ENCODE peak calls at places on chromosomes 4 and X, in eight cellular contexts. H is keratinocyte, A is PC-3, G is neural progenitor cell, W is GM23248, C is mesendoderm, E is HCT116, X is astrocyte. B is an unnamed sample. For H3K4me1 and H3K36me3, the result is how much of the 10 kb centered on the place peaks cover.

GRCh38 chrX:37796805-37797204 is 16.9 kb downstream of the CYBB start:
- DNase-seq in X (no peak), G (no peak), E (no peak), W (no peak), C (peak), A (no peak), H (no peak), B (peak)

GRCh38 chr4:791866-792630 is 33.9 kb downstream of the CPLX1 start:
- DNase-seq in G (no peak), C (peak), W (peak), E (no peak), X (no peak), H (no peak), A (peak), B (peak)

GRCh38 chr4:173538148-173538902 is 8.3 kb upstream of the HAND2 start:
- DNase-seq in G (peak), X (no peak), H (no peak), C (peak), E (no peak), A (no peak), W (peak), B (no peak)

GRCh38 chr4:16764622-16765021 is 133.8 kb downstream of the LDB2 start:
- DNase-seq in H (no peak), E (no peak), C (peak), A (peak), W (peak), G (peak), X (no peak), B (no peak)

GRCh38 chr4:143404555-143404954 is 67.9 kb downstream of the GAB1 start:
- DNase-seq in X (no peak), G (no peak), C (no peak), A (no peak), W (no peak), H (no peak), E (no peak), B (no peak)

GRCh38 chr4:1632109-1633104 is 51.7 kb downstream of the FAM53A start:
- DNase-seq in C (no peak), E (no peak), A (no peak), X (no peak), H (no peak), G (no peak), W (no peak), B (no peak)

GRCh38 chr4:15868065-15868464 is 70.5 kb downstream of the FGFBP1 start:
- DNase-seq in W (peak), A (peak), H (no peak), X (peak), C (peak), E (no peak), G (peak), B (no peak)

GRCh38 chr4:30103455-30103854 is 616.7 kb upstream of the PCDH7 start:
- DNase-seq in X (peak), G (no peak), H (no peak), E (no peak), C (no peak), A (peak), W (peak), B (peak)

GRCh38 chr4:70877539-70877938 is 24.6 kb upstream of the MOB1B start:
- DNase-seq in C (no peak), A (no peak), G (no peak), X (no peak), W (no peak), E (no peak), H (no peak), B (no peak)

GRCh38 chrX:11435568-11435967 is 142.4 kb downstream of the AMELX start:
- DNase-seq in C (no peak), E (no peak), X (peak), W (peak), A (no peak), H (no peak), G (no peak), B (peak)

GRCh38 chr4:138958519-138958918 is 57.1 kb upstream of the NOCT start:
- DNase-seq in X (no peak), E (no peak), W (no peak), A (no peak), H (no peak), G (no peak), C (no peak), B (no peak)

GRCh38 chrX:20529711-20530110 is 263.0 kb upstream of the RPS6KA3 start:
- DNase-seq in H (no peak), W (no peak), X (peak), C (no peak), A (no peak), G (no peak), E (no peak), B (peak)

GRCh38 chr4:123821861-123822260 is 425.3 kb downstream of the SPRY1 start:
- DNase-seq in H (no peak), G (no peak), A (peak), E (no peak), C (peak), X (peak), W (no peak), B (peak)

GRCh38 chrX:145068450-145068849 is 178.9 kb upstream of the SPANXN1 start:
- DNase-seq in H (no peak), G (no peak), E (no peak), A (no peak), X (no peak), C (no peak), W (no peak), B (no peak)

GRCh38 chr4:3073158-3074077 is 920 bp downstream of the HTT-AS start:
- DNase-seq in E (no peak), X (no peak), G (peak), A (no peak), W (no peak), H (no peak), C (no peak), B (no peak)
- H3K9ac ChIP-seq in E (peak), X (peak), G (no peak), A (peak), W (peak), H (peak), C (peak), B (peak)

GRCh38 chr4:38677466-38677865 is 13.5 kb downstream of the KLF3 start:
- DNase-seq in C (no peak), G (no peak), H (no peak), E (no peak), W (no peak), X (no peak), A (no peak), B (no peak)
- H3K4me1 ChIP-seq in C (under half), G (under half), H (under half), E (under half), W (half or more), X (half or more), A (under half), B (under half)

GRCh38 chr4:111454961-111455360 is 690.3 kb upstream of the FAM241A start:
- DNase-seq in C (peak), H (no peak), A (no peak), X (no peak), E (no peak), W (peak), G (no peak), B (no peak)

GRCh38 chr4:111450867-111451266 is 694.4 kb upstream of the FAM241A start:
- DNase-seq in H (no peak), X (peak), C (no peak), G (no peak), A (peak), E (no peak), W (peak), B (no peak)

GRCh38 chr4:111453216-111453615 is 692.0 kb upstream of the FAM241A start:
- DNase-seq in G (no peak), C (no peak), A (no peak), W (no peak), E (no peak), X (peak), H (no peak), B (no peak)

DNA sequence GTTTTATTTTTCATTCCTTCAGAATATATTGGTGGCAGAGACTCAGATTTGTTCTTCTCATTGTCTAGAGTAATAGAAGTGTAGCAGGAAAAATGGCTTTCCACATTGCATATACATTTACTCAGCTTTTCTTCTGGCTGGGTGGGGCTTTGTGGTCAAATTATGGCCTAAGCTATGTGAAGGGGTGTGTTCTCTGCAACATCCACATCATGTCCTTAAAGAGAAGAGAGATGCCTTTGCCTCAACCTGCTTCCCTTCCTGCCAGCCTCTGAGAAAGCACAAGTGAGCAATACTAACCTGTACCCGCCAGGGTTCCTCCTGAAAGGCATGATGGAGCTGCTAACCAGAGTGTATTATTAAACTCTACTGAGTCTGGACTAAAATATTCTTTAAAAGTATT is 695.6 kb upstream of the FAM241A start:
- DNase-seq in C (no peak), E (no peak), W (no peak), G (no peak), X (no peak), H (peak), A (peak), B (peak)
- H3K36me3 ChIP-seq in C (under half), E (under half), W (under half), G (under half), X (under half), H (under half), A (under half), B (under half)

DNA sequence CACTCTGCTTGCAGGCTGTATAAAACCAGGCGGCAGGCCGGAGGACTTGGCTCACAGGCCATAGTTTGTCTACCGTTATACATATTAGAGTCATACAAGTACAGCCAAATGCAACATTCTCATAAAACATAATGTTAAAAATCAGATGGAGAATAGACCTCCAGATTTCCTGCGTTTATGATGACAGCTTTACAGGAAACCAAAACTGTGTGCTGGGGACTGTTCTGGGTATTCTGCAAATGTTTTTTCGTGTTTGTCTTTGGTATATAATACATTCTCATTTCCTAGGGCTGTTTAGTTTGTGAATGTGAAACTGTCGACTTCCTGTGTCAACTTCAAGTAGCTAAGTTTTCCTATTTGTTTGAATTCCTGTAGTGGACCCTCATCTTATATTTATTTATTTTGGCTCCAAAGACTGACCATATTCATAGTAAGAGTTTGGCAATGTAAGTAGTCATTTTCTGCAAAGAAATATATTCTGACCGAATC is 79.5 kb upstream of the FAM9C start:
- DNase-seq in G (no peak), A (peak), X (peak), W (peak), C (no peak), H (no peak), E (no peak), B (peak)
- H3K9ac ChIP-seq in G (no peak), A (peak), X (peak), W (no peak), C (no peak), H (no peak), E (no peak), B (no peak)

GRCh38 chrX:46582325-46582724 is 8.8 kb downstream of the CHST7 start:
- DNase-seq in A (peak), G (no peak), C (no peak), X (peak), E (peak), W (peak), H (peak), B (peak)

GRCh38 chrX:46577116-46578005 is 3.8 kb downstream of the CHST7 start:
- DNase-seq in C (peak), W (peak), A (peak), E (no peak), X (peak), H (no peak), G (no peak), B (no peak)

GRCh38 chrX:46576458-46576857 is 2.9 kb downstream of the CHST7 start:
- DNase-seq in C (no peak), A (peak), W (peak), H (no peak), X (no peak), G (no peak), E (no peak), B (peak)

GRCh38 chrX:46580613-46581012 is 7.0 kb downstream of the CHST7 start:
- DNase-seq in G (no peak), C (no peak), A (no peak), H (no peak), E (no peak), W (no peak), X (no peak), B (no peak)

DNA sequence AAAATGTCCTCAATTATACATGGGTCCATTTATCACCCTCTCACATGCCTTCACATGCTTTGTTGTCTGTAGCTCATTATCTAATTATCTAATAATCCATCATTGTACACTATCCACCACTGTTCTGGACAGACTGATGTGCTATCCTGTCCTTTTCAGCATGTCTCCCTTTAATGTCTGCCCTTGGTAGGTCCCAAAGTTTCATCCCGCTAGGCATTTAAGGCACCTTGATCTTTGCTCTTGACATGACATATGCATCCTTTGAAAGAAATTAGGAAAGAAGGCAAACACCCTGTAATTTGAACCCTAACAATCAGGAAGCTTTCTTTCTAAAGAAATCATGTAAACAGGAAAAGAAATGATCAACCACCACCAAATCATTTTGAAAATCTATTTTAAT is 5.7 kb downstream of the CHST7 start:
- DNase-seq in W (no peak), E (no peak), H (no peak), C (no peak), A (no peak), X (no peak), G (no peak), B (no peak)
- H3K4me1 ChIP-seq in W (under half), E (half or more), H (under half), C (under half), A (under half), X (under half), G (under half), B (under half)

GRCh38 chr4:6287017-6287788 is 17.6 kb downstream of the WFS1 start:
- DNase-seq in H (no peak), G (no peak), W (no peak), E (no peak), A (no peak), X (no peak), C (no peak), B (no peak)
- H3K36me3 ChIP-seq in H (under half), G (under half), W (under half), E (under half), A (under half), X (under half), C (under half), B (under half)

B was measured in fibroblast of lung.